ENCODE peak calls at places on chromosomes 5 and 9, in seven cellular contexts. C is small intestine, V is psoas muscle, U is mucosa of descending colon, W is BE2C, X is testis, R is GM06990. G is an unnamed sample. For H3K36me3, the result is how much of the 10 kb centered on the place peaks cover.

GRCh38 chr5:16539169-16539666 is 73.6 kb upstream of the ZNF622 start:
- DNase-seq in X (peak), W (no peak), C (peak), R (no peak), U (peak), V (peak), G (peak)

GRCh38 chr5:33361781-33362180 is 79.0 kb upstream of the TARS1 start:
- DNase-seq in C (no peak), V (no peak), X (no peak), R (no peak), U (no peak), W (no peak), G (no peak)

GRCh38 chr5:72358925-72359324 is 38.8 kb downstream of the PTCD2 start:
- DNase-seq in U (no peak), W (no peak), R (no peak), X (no peak), C (no peak), V (no peak), G (no peak)

GRCh38 chr9:15355669-15356068 is 48.7 kb upstream of the TTC39B start:
- DNase-seq in R (no peak), V (no peak), W (no peak), U (no peak), C (no peak), X (no peak), G (no peak)

GRCh38 chr5:177327539-177328522 is 16.1 kb upstream of the MXD3 start:
- DNase-seq in V (peak), U (peak), R (no peak), W (no peak), X (no peak), C (peak), G (no peak)

GRCh38 chr5:130992095-130992494 is 173.0 kb downstream of the HINT1 start:
- DNase-seq in C (no peak), V (no peak), U (no peak), W (no peak), X (no peak), R (no peak), G (peak)

GRCh38 chr5:57335092-57335491 is 147.5 kb downstream of the ACTBL2 start:
- DNase-seq in X (no peak), U (no peak), V (no peak), R (no peak), W (no peak), C (no peak), G (peak)

GRCh38 chr5:92513067-92513466 is 1068.0 kb downstream of the NR2F1-AS1 start:
- DNase-seq in C (no peak), V (no peak), W (no peak), X (no peak), U (no peak), R (no peak), G (no peak)

GRCh38 chr9:107389617-107390071 is 99.9 kb downstream of the KLF4 start:
- DNase-seq in V (peak), U (no peak), W (no peak), C (peak), R (no peak), X (peak), G (peak)

GRCh38 chr9:75019022-75019421 is 9.1 kb downstream of the CARNMT1 start:
- DNase-seq in U (no peak), X (no peak), W (no peak), V (no peak), C (no peak), R (no peak), G (no peak)

GRCh38 chr9:75027187-75028107 is 646 bp downstream of the CARNMT1 start:
- DNase-seq in C (peak), V (peak), W (peak), U (peak), X (peak), R (peak), G (no peak)

GRCh38 chr9:75023846-75024245 is 4.2 kb downstream of the CARNMT1 start:
- DNase-seq in C (no peak), R (no peak), X (no peak), U (no peak), W (no peak), V (no peak), G (no peak)
- H3K4me3 ChIP-seq in C (no peak), R (no peak), X (no peak), U (no peak), W (no peak), V (no peak), G (no peak)

GRCh38 chr9:120830151-120830550 is 12.6 kb downstream of the PSMD5 start:
- DNase-seq in C (no peak), V (no peak), U (no peak), W (no peak), X (no peak), R (no peak), G (no peak)

GRCh38 chr9:120832766-120833165 is 10.0 kb downstream of the PSMD5 start:
- DNase-seq in X (no peak), V (no peak), C (no peak), U (no peak), R (no peak), W (no peak), G (no peak)

GRCh38 chr9:120830865-120831264 is 11.9 kb downstream of the PSMD5 start:
- DNase-seq in X (no peak), C (no peak), V (no peak), W (no peak), U (no peak), R (no peak), G (no peak)

GRCh38 chr9:120833311-120833710 is 9.4 kb downstream of the PSMD5 start:
- DNase-seq in V (no peak), C (no peak), U (no peak), R (no peak), X (no peak), W (no peak), G (no peak)

DNA sequence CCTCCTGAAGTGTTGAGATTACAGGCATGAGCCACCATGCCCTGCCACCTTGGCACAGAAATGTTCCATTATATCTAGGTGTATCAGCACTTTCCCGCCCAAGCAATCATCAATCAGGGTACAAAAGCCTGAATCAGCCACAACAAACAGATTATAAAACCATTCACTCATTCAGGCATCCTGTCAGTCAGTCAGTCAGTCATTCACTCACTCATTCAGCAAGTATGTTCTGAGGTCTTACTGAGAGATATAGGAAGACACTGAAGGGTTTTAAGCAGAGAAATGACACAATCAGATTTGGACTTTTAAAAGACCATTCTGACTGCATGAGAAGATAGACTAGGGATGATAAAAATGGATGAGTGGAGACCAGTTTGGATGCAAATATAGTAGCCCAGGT is 13.1 kb downstream of the PSMD5 start:
- DNase-seq in C (no peak), R (no peak), U (no peak), V (no peak), W (no peak), X (no peak), G (no peak)
- H3K36me3 ChIP-seq in C (under half), R (under half), U (under half), V (half or more), W (half or more), X (under half), G (under half)

GRCh38 chr9:136644343-136644592 is 18.4 kb upstream of the EGFL7 start:
- DNase-seq in C (peak), U (no peak), V (peak), X (peak), W (no peak), R (no peak), G (no peak)

GRCh38 chr9:136644593-136645342 is 17.9 kb upstream of the EGFL7 start:
- DNase-seq in R (peak), U (peak), C (no peak), W (peak), V (peak), X (peak), G (no peak)

GRCh38 chr9:136645343-136645902 is 17.3 kb upstream of the EGFL7 start:
- DNase-seq in R (no peak), X (no peak), C (no peak), W (no peak), V (peak), U (peak), G (no peak)

GRCh38 chr9:136646827-136647711 is 15.6 kb upstream of the EGFL7 start:
- DNase-seq in X (no peak), C (no peak), V (peak), U (peak), W (peak), R (no peak), G (no peak)

GRCh38 chr9:136645903-136646754 is 16.6 kb upstream of the EGFL7 start:
- DNase-seq in U (peak), C (no peak), X (peak), W (peak), V (peak), R (no peak), G (no peak)
- H3K4me3 ChIP-seq in U (no peak), C (no peak), X (no peak), W (no peak), V (peak), R (no peak), G (no peak)

DNA sequence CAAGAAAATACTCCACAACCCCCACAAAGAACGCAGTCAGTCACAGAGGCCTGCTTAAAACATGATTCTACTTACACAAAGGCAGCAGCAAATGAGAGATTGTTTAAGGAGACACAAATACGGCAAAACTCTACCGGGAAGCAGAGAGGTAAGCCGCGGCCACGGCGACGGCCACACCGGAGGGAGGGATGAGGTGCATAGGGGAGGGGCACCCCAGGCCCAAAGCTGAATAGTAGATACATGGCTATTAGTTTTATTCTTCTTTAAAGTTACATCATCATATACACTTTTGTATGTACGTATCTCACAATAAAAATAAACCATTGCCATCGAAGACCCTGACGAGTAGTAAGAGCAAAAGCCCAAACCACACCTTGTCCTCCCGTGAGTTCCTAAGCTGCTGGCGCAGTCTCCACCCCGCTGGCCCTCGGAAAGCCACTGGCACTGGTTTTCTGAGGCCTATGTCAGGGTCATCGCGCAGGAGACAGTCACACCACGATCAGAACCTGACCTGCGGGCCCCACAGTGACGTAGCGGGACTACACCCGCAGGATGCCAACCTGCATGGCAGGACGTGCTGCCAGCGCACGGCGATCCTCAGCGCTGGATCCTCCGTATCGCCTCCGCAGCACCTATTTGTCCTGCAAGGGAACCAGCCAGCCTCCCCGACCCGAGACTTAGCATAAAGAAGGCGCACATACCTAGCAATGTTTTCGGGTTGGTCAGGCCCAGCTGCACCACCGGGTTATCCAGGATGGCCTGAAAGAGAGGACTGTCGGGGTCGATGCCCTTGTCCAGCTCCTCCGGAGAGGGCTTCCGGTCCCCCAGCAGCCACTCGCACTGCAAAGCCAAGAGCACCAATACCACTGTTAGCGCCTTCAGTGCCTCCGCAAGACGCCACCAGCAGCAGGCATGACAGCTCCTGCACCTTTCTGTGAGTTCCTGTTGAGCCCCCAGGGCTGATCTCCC is 23.4 kb downstream of the UBAC1 start:
- DNase-seq in C (no peak), W (no peak), U (no peak), X (no peak), R (no peak), V (no peak), G (no peak)
- H3K36me3 ChIP-seq in C (under half), W (half or more), U (under half), X (under half), R (under half), V (half or more), G (under half)

GRCh38 chr9:129336130-129336528 is 158.1 kb upstream of the IER5L start:
- DNase-seq in W (no peak), R (no peak), V (no peak), U (no peak), C (no peak), X (no peak), G (no peak)

GRCh38 chr9:129335456-129336129 is 157.5 kb upstream of the IER5L start:
- DNase-seq in X (no peak), R (no peak), C (no peak), W (no peak), U (no peak), V (no peak), G (no peak)

GRCh38 chr9:129333961-129334743 is 156.1 kb upstream of the IER5L start:
- DNase-seq in W (peak), U (peak), X (peak), R (no peak), C (peak), V (peak), G (peak)

GRCh38 chr9:129333613-129333960 is 155.5 kb upstream of the IER5L start:
- DNase-seq in U (no peak), X (no peak), C (no peak), R (no peak), W (no peak), V (no peak), G (no peak)

DNA sequence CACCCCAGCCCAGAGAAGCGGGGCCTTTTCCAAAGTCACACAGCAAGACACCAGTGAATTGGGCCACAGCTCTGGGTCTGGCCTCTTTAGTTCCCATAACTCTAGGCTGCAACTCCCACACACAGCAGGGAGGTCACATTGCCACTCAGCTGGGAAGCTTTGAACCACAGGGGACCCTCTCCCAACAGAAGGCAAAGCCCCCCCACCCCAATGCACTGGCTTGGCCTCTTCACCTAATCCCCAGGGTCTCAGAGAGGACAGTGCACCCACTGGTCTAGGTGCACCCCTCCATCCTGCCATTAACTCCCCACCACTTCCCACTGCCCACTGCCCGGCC is 156.7 kb upstream of the IER5L start:
- DNase-seq in X (no peak), W (no peak), R (no peak), U (no peak), C (no peak), V (no peak), G (no peak)
- H3K4me3 ChIP-seq in X (no peak), W (peak), R (no peak), U (no peak), C (no peak), V (no peak), G (no peak)

GRCh38 chr5:141634720-141635119 is 1.9 kb downstream of the HDAC3 start:
- DNase-seq in U (no peak), W (no peak), V (no peak), X (no peak), C (no peak), R (no peak), G (no peak)
- H3K36me3 ChIP-seq in U (under half), W (under half), V (under half), X (under half), C (under half), R (under half), G (under half)

GRCh38 chr5:74636552-74636951 is 4.0 kb downstream of the ENC1 start:
- DNase-seq in U (no peak), W (no peak), V (no peak), C (peak), R (no peak), X (no peak), G (no peak)

GRCh38 chr5:74641014-74641777 is 668 bp upstream of the ENC1 start:
- DNase-seq in X (peak), R (peak), V (peak), W (peak), C (peak), U (peak), G (no peak)

GRCh38 chr5:74640450-74641013 is at the start of gene ENC1:
- DNase-seq in C (peak), X (peak), U (peak), V (peak), R (peak), W (peak), G (no peak)

GRCh38 chr5:74639538-74640449 is 734 bp downstream of the ENC1 start:
- DNase-seq in W (peak), U (peak), C (peak), R (peak), V (peak), X (peak), G (no peak)

DNA sequence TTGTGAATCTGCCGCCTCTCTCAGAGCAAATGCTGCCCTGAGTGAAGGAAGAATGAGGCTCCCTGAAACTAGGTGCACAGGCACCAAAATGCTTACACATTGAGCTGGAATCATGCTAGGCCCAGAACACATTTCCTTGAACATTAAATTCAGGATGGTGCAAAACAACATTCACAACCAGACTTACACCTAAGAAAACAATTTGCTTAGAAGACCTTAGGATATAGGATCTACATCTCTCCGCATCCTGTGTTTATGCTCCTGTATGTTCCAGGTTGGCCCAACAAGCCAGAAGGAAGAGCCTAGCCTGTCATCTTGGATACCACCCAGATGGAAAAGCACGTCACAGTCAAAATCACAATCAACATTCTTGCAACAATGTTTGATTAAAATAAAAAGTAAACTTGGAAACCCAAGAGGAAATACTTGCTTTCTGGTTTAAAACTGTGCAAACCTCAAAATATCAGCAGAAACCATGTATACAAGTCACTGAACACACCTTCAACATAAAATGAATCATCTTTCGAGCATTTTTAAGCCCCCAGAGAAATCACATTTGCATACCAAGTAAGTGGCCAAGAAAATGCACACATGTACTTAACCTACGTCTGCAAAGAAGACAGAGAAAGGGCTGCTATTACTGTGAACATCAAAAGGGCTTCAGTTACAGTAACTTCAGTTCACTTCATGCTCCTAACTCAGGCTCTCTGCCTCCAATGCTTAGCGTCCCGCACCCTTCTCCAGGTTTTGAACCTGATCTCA is 1.6 kb downstream of the ENC1 start:
- DNase-seq in C (peak), V (no peak), X (no peak), W (no peak), U (no peak), R (peak), G (no peak)
- H3K4me3 ChIP-seq in C (peak), V (peak), X (peak), W (peak), U (no peak), R (peak), G (peak)

GRCh38 chr5:38979535-38979934 is 94.7 kb downstream of the RICTOR start:
- DNase-seq in C (no peak), V (no peak), W (no peak), R (no peak), U (no peak), X (peak), G (no peak)

GRCh38 chr5:38978036-38978435 is 96.2 kb downstream of the RICTOR start:
- DNase-seq in C (no peak), R (no peak), V (no peak), U (no peak), X (no peak), W (no peak), G (no peak)
- H3K36me3 ChIP-seq in C (under half), R (under half), V (half or more), U (under half), X (under half), W (under half), G (under half)

GRCh38 chr5:68015381-68015780 is 200.2 kb upstream of the PIK3R1 start:
- DNase-seq in U (no peak), X (no peak), V (no peak), W (no peak), R (no peak), C (no peak), G (no peak)
- H3K4me3 ChIP-seq in U (no peak), X (no peak), V (no peak), W (no peak), R (no peak), C (no peak), G (no peak)

G was measured in BJ.